ENCODE peak calls at places on chromosomes 1 and 21, in eight cellular contexts. One of them, this sample, is unnamed.

GRCh38 chr1:101996830-101997485 is at the start of gene OLFM3:
- DNase-seq in brain microvascular endothelial cell: peak
- DNase-seq in omental fat pad: no peak
- DNase-seq in cardiac fibroblast: no peak
- DNase-seq in PC-9: peak
- DNase-seq in adrenal gland: no peak
- DNase-seq in H9: peak
- DNase-seq in nephron progenitor cell: peak
- DNase-seq in this sample: peak

GRCh38 chr1:68024635-68025338 is 25.6 kb downstream of the DIRAS3 start:
- DNase-seq in cardiac fibroblast: no peak
- DNase-seq in omental fat pad: no peak
- DNase-seq in PC-9: no peak
- DNase-seq in adrenal gland: no peak
- DNase-seq in brain microvascular endothelial cell: no peak
- DNase-seq in H9: no peak
- DNase-seq in nephron progenitor cell: no peak
- DNase-seq in this sample: no peak

GRCh38 chr1:10522324-10522860 is 47.6 kb downstream of the PEX14 start:
- DNase-seq in cardiac fibroblast: no peak
- DNase-seq in omental fat pad: no peak
- DNase-seq in nephron progenitor cell: no peak
- DNase-seq in adrenal gland: no peak
- DNase-seq in PC-9: no peak
- DNase-seq in brain microvascular endothelial cell: no peak
- DNase-seq in H9: no peak
- DNase-seq in this sample: no peak

GRCh38 chr1:227951624-227952373 is 4.1 kb upstream of the WNT9A start:
- DNase-seq in H9: no peak
- DNase-seq in adrenal gland: no peak
- DNase-seq in brain microvascular endothelial cell: no peak
- DNase-seq in PC-9: no peak
- DNase-seq in omental fat pad: no peak
- DNase-seq in cardiac fibroblast: no peak
- DNase-seq in nephron progenitor cell: no peak
- DNase-seq in this sample: peak

GRCh38 chr1:224500802-224501201 is 66.2 kb upstream of the WDR26 start:
- DNase-seq in brain microvascular endothelial cell: no peak
- DNase-seq in H9: no peak
- DNase-seq in cardiac fibroblast: no peak
- DNase-seq in PC-9: no peak
- DNase-seq in adrenal gland: no peak
- DNase-seq in omental fat pad: no peak
- DNase-seq in nephron progenitor cell: no peak
- DNase-seq in this sample: no peak

GRCh38 chr1:212045981-212046380 is 10.4 kb downstream of the DTL start:
- DNase-seq in cardiac fibroblast: no peak
- DNase-seq in adrenal gland: no peak
- DNase-seq in PC-9: no peak
- DNase-seq in nephron progenitor cell: no peak
- DNase-seq in omental fat pad: no peak
- DNase-seq in H9: no peak
- DNase-seq in brain microvascular endothelial cell: no peak
- DNase-seq in this sample: no peak

GRCh38 chr1:84403362-84403761 is 5.1 kb downstream of the DNASE2B start:
- DNase-seq in H9: no peak
- DNase-seq in cardiac fibroblast: no peak
- DNase-seq in PC-9: no peak
- DNase-seq in adrenal gland: no peak
- DNase-seq in brain microvascular endothelial cell: no peak
- DNase-seq in omental fat pad: no peak
- DNase-seq in nephron progenitor cell: no peak
- DNase-seq in this sample: no peak

GRCh38 chr1:1344672-1345361 is 4.4 kb downstream of the DVL1 start:
- DNase-seq in omental fat pad: no peak
- DNase-seq in H9: no peak
- DNase-seq in adrenal gland: no peak
- DNase-seq in PC-9: peak
- DNase-seq in nephron progenitor cell: peak
- DNase-seq in cardiac fibroblast: peak
- DNase-seq in brain microvascular endothelial cell: peak
- DNase-seq in this sample: peak

GRCh38 chr21:29238052-29238966 is 60.4 kb upstream of the BACH1 start:
- DNase-seq in omental fat pad: no peak
- DNase-seq in cardiac fibroblast: peak
- DNase-seq in PC-9: no peak
- DNase-seq in adrenal gland: no peak
- DNase-seq in nephron progenitor cell: no peak
- DNase-seq in brain microvascular endothelial cell: peak
- DNase-seq in H9: no peak
- DNase-seq in this sample: no peak

GRCh38 chr21:43340491-43341348 is 86.2 kb downstream of the SIK1 start:
- DNase-seq in H9: no peak
- DNase-seq in adrenal gland: no peak
- DNase-seq in PC-9: peak
- DNase-seq in nephron progenitor cell: no peak
- DNase-seq in cardiac fibroblast: peak
- DNase-seq in brain microvascular endothelial cell: peak
- DNase-seq in omental fat pad: no peak
- DNase-seq in this sample: no peak

GRCh38 chr1:156366378-156366777 is 2.6 kb upstream of the RHBG start:
- DNase-seq in cardiac fibroblast: no peak
- DNase-seq in brain microvascular endothelial cell: no peak
- DNase-seq in H9: no peak
- DNase-seq in omental fat pad: no peak
- DNase-seq in adrenal gland: no peak
- DNase-seq in nephron progenitor cell: no peak
- DNase-seq in PC-9: no peak
- DNase-seq in this sample: no peak

GRCh38 chr1:56897150-56898004 is 42.8 kb downstream of the C8A start:
- DNase-seq in cardiac fibroblast: peak
- DNase-seq in H9: no peak
- DNase-seq in PC-9: no peak
- DNase-seq in adrenal gland: no peak
- DNase-seq in nephron progenitor cell: no peak
- DNase-seq in brain microvascular endothelial cell: peak
- DNase-seq in omental fat pad: no peak
- DNase-seq in this sample: no peak

GRCh38 chr1:115679141-115679611 is 37.4 kb downstream of the VANGL1 start:
- DNase-seq in cardiac fibroblast: peak
- DNase-seq in H9: no peak
- DNase-seq in nephron progenitor cell: no peak
- DNase-seq in brain microvascular endothelial cell: peak
- DNase-seq in adrenal gland: peak
- DNase-seq in PC-9: peak
- DNase-seq in omental fat pad: no peak
- DNase-seq in this sample: no peak

GRCh38 chr21:44322621-44323325 is 16.4 kb downstream of the CFAP410 start:
- DNase-seq in adrenal gland: no peak
- DNase-seq in PC-9: no peak
- DNase-seq in H9: no peak
- DNase-seq in cardiac fibroblast: no peak
- DNase-seq in omental fat pad: no peak
- DNase-seq in brain microvascular endothelial cell: no peak
- DNase-seq in nephron progenitor cell: no peak
- DNase-seq in this sample: no peak

GRCh38 chr21:41359289-41359688 is 2.5 kb upstream of the MX2 start:
- DNase-seq in adrenal gland: no peak
- DNase-seq in PC-9: no peak
- DNase-seq in nephron progenitor cell: no peak
- DNase-seq in cardiac fibroblast: no peak
- DNase-seq in brain microvascular endothelial cell: no peak
- DNase-seq in omental fat pad: no peak
- DNase-seq in H9: peak
- DNase-seq in this sample: no peak

GRCh38 chr1:212179394-212180076 is 105.7 kb upstream of the PPP2R5A start:
- DNase-seq in cardiac fibroblast: peak
- DNase-seq in nephron progenitor cell: no peak
- DNase-seq in H9: no peak
- DNase-seq in PC-9: peak
- DNase-seq in omental fat pad: no peak
- DNase-seq in brain microvascular endothelial cell: peak
- DNase-seq in adrenal gland: no peak
- DNase-seq in this sample: no peak

GRCh38 chr1:119621714-119622113 is 26.4 kb downstream of the ZNF697 start:
- DNase-seq in nephron progenitor cell: no peak
- DNase-seq in adrenal gland: no peak
- DNase-seq in H9: no peak
- DNase-seq in cardiac fibroblast: no peak
- DNase-seq in PC-9: no peak
- DNase-seq in brain microvascular endothelial cell: no peak
- DNase-seq in omental fat pad: no peak
- DNase-seq in this sample: no peak

GRCh38 chr1:109769335-109770078 is 5.8 kb upstream of the EPS8L3 start:
- DNase-seq in adrenal gland: no peak
- DNase-seq in brain microvascular endothelial cell: peak
- DNase-seq in PC-9: no peak
- DNase-seq in cardiac fibroblast: peak
- DNase-seq in H9: no peak
- DNase-seq in omental fat pad: peak
- DNase-seq in nephron progenitor cell: no peak
- DNase-seq in this sample: no peak

GRCh38 chr1:228154685-228155571 is 5.2 kb downstream of the GJC2 start:
- DNase-seq in PC-9: no peak
- DNase-seq in cardiac fibroblast: no peak
- DNase-seq in adrenal gland: peak
- DNase-seq in omental fat pad: no peak
- DNase-seq in nephron progenitor cell: no peak
- DNase-seq in brain microvascular endothelial cell: no peak
- DNase-seq in H9: no peak
- DNase-seq in this sample: no peak

GRCh38 chr1:87916965-87917364 is 588.3 kb downstream of the LMO4 start:
- DNase-seq in adrenal gland: no peak
- DNase-seq in PC-9: no peak
- DNase-seq in brain microvascular endothelial cell: no peak
- DNase-seq in cardiac fibroblast: peak
- DNase-seq in H9: no peak
- DNase-seq in nephron progenitor cell: no peak
- DNase-seq in omental fat pad: no peak
- DNase-seq in this sample: no peak

DNA sequence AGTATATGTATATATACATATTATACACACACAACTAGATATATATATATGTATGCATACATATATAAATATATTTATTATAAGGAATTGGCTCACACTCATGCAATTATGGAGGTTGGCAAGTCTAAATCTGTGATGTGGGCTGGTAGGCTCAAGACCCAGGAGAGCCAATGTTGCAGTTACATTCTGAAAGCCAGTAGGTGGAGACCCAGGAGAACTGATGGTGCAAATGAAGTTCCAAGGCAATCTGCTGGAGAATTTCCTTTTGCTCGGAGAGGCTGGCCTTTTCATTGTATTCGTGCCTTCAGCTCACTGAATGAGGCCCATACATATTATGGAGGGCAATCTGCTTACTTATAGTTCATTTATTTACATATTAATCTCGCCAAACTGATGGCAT is 9.4 kb downstream of the IVL start:
- DNase-seq in adrenal gland: peak
- DNase-seq in H9: no peak
- DNase-seq in cardiac fibroblast: no peak
- DNase-seq in brain microvascular endothelial cell: no peak
- DNase-seq in nephron progenitor cell: no peak
- DNase-seq in PC-9: no peak
- DNase-seq in omental fat pad: no peak
- DNase-seq in this sample: no peak
- TF ChIP-seq CTCF in adrenal gland: peak
- TF ChIP-seq CTCF in H9: peak
- TF ChIP-seq CTCF in cardiac fibroblast: no peak
- TF ChIP-seq CTCF in brain microvascular endothelial cell: no peak
- TF ChIP-seq CTCF in nephron progenitor cell: no peak
- TF ChIP-seq CTCF in PC-9: peak
- TF ChIP-seq CTCF in omental fat pad: no peak
- TF ChIP-seq CTCF in this sample: peak

DNA sequence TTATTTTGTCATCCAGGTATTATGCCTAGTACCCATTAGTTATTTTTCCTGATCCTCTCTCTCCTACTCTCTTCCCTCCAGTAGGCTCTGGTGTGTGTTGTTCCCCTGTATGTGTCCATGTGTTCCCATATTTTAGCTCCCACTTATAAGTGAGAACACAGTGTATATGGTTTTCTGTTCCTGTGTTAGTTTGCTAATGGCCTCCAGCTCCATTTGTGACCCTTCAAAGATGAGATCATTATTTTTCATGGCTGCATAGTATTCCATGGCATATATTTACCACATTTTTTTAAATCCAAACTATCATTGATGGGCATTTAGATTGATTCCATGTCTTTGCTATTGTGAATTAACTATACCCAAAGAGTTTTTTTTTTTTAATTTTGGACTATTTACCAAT is 1675.7 kb upstream of the B3GALT2 start:
- DNase-seq in omental fat pad: no peak
- DNase-seq in nephron progenitor cell: no peak
- DNase-seq in H9: no peak
- DNase-seq in adrenal gland: no peak
- DNase-seq in cardiac fibroblast: no peak
- DNase-seq in PC-9: no peak
- DNase-seq in brain microvascular endothelial cell: no peak
- DNase-seq in this sample: no peak
- TF ChIP-seq CTCF in omental fat pad: no peak
- TF ChIP-seq CTCF in nephron progenitor cell: no peak
- TF ChIP-seq CTCF in H9: no peak
- TF ChIP-seq CTCF in adrenal gland: no peak
- TF ChIP-seq CTCF in cardiac fibroblast: no peak
- TF ChIP-seq CTCF in PC-9: no peak
- TF ChIP-seq CTCF in brain microvascular endothelial cell: no peak
- TF ChIP-seq CTCF in this sample: no peak

DNA sequence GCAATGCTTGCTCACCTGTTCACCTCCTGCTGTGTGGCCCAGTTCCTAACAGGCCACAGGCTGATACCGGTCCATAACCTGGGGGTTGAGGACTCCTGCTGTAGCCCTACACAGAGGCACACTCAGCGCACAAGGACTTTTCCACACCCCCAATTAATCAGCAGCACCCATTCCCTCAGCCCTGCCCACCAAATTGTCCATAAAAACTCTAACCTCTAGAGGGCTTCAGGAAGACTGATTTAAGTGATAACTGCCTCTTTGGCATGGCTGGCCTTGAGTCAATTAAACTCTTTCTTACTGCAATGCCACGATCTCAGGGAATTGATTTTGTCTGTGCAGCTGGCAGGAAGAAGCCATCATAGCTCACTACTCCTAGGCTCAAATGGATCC is 71.3 kb upstream of the MUTYH start:
- DNase-seq in brain microvascular endothelial cell: no peak
- DNase-seq in cardiac fibroblast: no peak
- DNase-seq in H9: no peak
- DNase-seq in omental fat pad: no peak
- DNase-seq in nephron progenitor cell: no peak
- DNase-seq in PC-9: no peak
- DNase-seq in adrenal gland: no peak
- DNase-seq in this sample: no peak
- TF ChIP-seq CTCF in brain microvascular endothelial cell: no peak
- TF ChIP-seq CTCF in cardiac fibroblast: no peak
- TF ChIP-seq CTCF in H9: peak
- TF ChIP-seq CTCF in omental fat pad: no peak
- TF ChIP-seq CTCF in nephron progenitor cell: no peak
- TF ChIP-seq CTCF in PC-9: no peak
- TF ChIP-seq CTCF in adrenal gland: no peak
- TF ChIP-seq CTCF in this sample: no peak

DNA sequence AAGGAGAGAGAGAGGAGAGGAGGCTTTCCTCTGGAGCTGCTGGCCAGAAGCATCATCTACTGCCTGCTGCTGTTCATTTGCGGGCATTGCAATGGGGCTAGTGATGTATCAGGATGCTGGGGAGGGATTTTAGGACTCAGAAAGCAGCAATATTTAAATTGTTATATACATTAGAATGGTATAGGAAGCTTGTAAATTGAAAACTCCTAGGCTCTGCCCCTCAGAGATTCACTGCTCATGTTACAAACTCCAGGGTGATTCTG is 141.9 kb downstream of the ZNF648 start:
- DNase-seq in brain microvascular endothelial cell: no peak
- DNase-seq in cardiac fibroblast: no peak
- DNase-seq in omental fat pad: no peak
- DNase-seq in nephron progenitor cell: no peak
- DNase-seq in PC-9: no peak
- DNase-seq in H9: peak
- DNase-seq in adrenal gland: no peak
- DNase-seq in this sample: no peak
- TF ChIP-seq CTCF in brain microvascular endothelial cell: no peak
- TF ChIP-seq CTCF in cardiac fibroblast: no peak
- TF ChIP-seq CTCF in omental fat pad: no peak
- TF ChIP-seq CTCF in nephron progenitor cell: no peak
- TF ChIP-seq CTCF in PC-9: no peak
- TF ChIP-seq CTCF in H9: peak
- TF ChIP-seq CTCF in adrenal gland: no peak
- TF ChIP-seq CTCF in this sample: peak

This sample was measured in progenitor cell of endocrine pancreas.